ENCODE peak calls at places on chromosomes 13 and 19, in six cellular contexts. Q, E, D, N, W and V are unnamed samples.

GRCh38 chr19:35788205-35788960 is 13.0 kb downstream of the ARHGAP33 start:
- DNase-seq in Q (no peak), E (no peak), D (no peak), N (no peak), W (no peak), V (no peak)

GRCh38 chr13:52127783-52128702 is 830 bp downstream of the NEK5 start:
- DNase-seq in Q (peak), E (peak), D (peak), N (peak), W (peak), V (peak)

GRCh38 chr13:40613192-40613818 is 53.1 kb downstream of the FOXO1 start:
- DNase-seq in Q (no peak), E (no peak), D (no peak), N (no peak), W (no peak), V (no peak)

GRCh38 chr19:1250374-1251232 is 2.2 kb downstream of the MIDN start:
- DNase-seq in Q (peak), E (peak), D (no peak), N (peak), W (peak), V (no peak)

GRCh38 chr19:10325732-10326131 is 7.6 kb downstream of the RAVER1 start:
- DNase-seq in Q (no peak), E (no peak), D (no peak), N (no peak), W (no peak), V (no peak)

GRCh38 chr13:95641961-95642621 is 2.4 kb downstream of the DZIP1 start:
- DNase-seq in Q (peak), E (peak), D (peak), N (peak), W (peak), V (no peak)

GRCh38 chr19:28424662-28425430 is 788.1 kb downstream of the UQCRFS1 start:
- DNase-seq in Q (no peak), E (no peak), D (no peak), N (no peak), W (peak), V (no peak)

GRCh38 chr19:49116544-49116943 is 2.4 kb downstream of the LIN7B start:
- DNase-seq in Q (no peak), E (no peak), D (no peak), N (no peak), W (no peak), V (no peak)

GRCh38 chr13:25468330-25469178 is 96.8 kb downstream of the ATP8A2 start:
- DNase-seq in Q (peak), E (no peak), D (peak), N (no peak), W (peak), V (peak)

GRCh38 chr13:74289861-74290260 is 155.7 kb upstream of the KLF12 start:
- DNase-seq in Q (no peak), E (no peak), D (no peak), N (no peak), W (no peak), V (no peak)

GRCh38 chr19:41939861-41940442 is 11.7 kb upstream of the ERFL start:
- DNase-seq in Q (no peak), E (no peak), D (no peak), N (no peak), W (peak), V (peak)

GRCh38 chr19:48958006-48958405 is 3.3 kb downstream of the BAX start:
- DNase-seq in Q (no peak), E (no peak), D (no peak), N (no peak), W (no peak), V (no peak)

GRCh38 chr13:105502193-105502592 is 1033.3 kb downstream of the EFNB2 start:
- DNase-seq in Q (peak), E (no peak), D (no peak), N (no peak), W (peak), V (no peak)

GRCh38 chr13:42396901-42397670 is 125.1 kb downstream of the AKAP11 start:
- DNase-seq in Q (no peak), E (no peak), D (no peak), N (no peak), W (no peak), V (no peak)

GRCh38 chr13:69565334-69565733 is 542.3 kb upstream of the ATXN8OS start:
- DNase-seq in Q (no peak), E (peak), D (peak), N (no peak), W (peak), V (no peak)

GRCh38 chr19:41218615-41219507 is at the start of gene AXL:
- DNase-seq in Q (peak), E (peak), D (peak), N (peak), W (peak), V (peak)

GRCh38 chr19:4061178-4061682 is 5.5 kb downstream of the ZBTB7A start:
- DNase-seq in Q (no peak), E (no peak), D (peak), N (no peak), W (no peak), V (no peak)

GRCh38 chr13:29948791-29949190 is 98.4 kb upstream of the UBL3 start:
- DNase-seq in Q (no peak), E (no peak), D (no peak), N (no peak), W (no peak), V (no peak)

GRCh38 chr19:34808566-34808965 is 35.6 kb upstream of the ZNF599 start:
- DNase-seq in Q (no peak), E (peak), D (no peak), N (peak), W (peak), V (no peak)

GRCh38 chr19:10662384-10663251 is 8.5 kb downstream of the ILF3 start:
- DNase-seq in Q (no peak), E (no peak), D (no peak), N (peak), W (no peak), V (no peak)

DNA sequence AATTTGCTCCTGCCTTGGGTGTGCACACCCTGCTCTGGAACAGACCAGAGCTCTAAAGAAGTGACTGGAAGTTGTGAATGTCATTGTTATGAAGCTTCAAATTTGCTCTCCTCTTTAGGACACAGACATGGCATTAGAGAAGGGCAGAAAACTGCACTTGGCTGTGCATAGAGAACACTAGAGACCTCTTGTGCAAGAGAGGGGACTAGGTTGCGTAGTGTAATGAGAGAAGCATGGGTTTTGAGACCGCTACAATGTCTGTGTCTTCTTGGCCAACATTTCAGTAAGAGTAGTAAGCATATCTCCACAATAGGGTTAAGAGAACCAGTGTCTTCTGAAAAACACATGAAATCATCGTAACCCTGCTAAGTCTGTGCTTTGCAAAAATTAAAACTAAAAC is 423.3 kb downstream of the SPRY2 start:
- DNase-seq in Q (no peak), E (no peak), D (no peak), N (no peak), W (no peak), V (no peak)
- H3K23ac ChIP-seq in Q (no peak), E (no peak), D (no peak), N (peak), W (no peak), V (no peak)

GRCh38 chr19:44059229-44059628 is 7.4 kb downstream of the ZNF223 start:
- DNase-seq in Q (no peak), E (no peak), D (no peak), N (no peak), W (no peak), V (no peak)

GRCh38 chr19:44055870-44056269 is 4.0 kb downstream of the ZNF223 start:
- DNase-seq in Q (no peak), E (no peak), D (peak), N (no peak), W (no peak), V (no peak)

GRCh38 chr19:44066305-44066704 is 5.7 kb upstream of the ZNF284 start:
- DNase-seq in Q (no peak), E (no peak), D (no peak), N (no peak), W (no peak), V (no peak)

GRCh38 chr19:44061038-44061437 is 9.2 kb downstream of the ZNF223 start:
- DNase-seq in Q (no peak), E (no peak), D (no peak), N (no peak), W (no peak), V (no peak)
- H3K23ac ChIP-seq in Q (no peak), E (no peak), D (no peak), N (no peak), W (no peak), V (no peak)

DNA sequence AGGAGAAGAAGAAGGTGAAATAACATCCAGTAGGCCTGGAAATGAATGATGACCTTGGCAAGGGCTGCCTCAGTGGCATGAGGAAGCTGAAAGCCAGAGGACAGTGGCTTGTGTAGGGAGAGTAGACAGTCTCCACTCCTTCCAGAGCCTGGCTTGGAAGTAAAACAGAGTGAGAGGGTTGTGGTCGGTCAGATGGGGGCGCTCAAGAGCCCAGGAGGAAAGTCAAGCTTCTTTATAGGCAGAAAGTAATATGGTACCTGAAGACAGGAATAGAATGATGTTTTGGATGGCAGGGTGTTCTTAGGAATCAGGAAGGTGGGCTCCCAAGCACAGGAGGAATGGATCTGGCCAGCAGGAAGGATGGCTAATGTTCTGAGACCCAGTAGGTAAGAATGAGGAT is 75.1 kb upstream of the TSC22D1 start:
- DNase-seq in Q (no peak), E (no peak), D (no peak), N (no peak), W (no peak), V (no peak)
- H3K23ac ChIP-seq in Q (no peak), E (no peak), D (no peak), N (no peak), W (no peak), V (no peak)

GRCh38 chr19:8461891-8462290 is 17.1 kb downstream of the HNRNPM start:
- DNase-seq in Q (no peak), E (no peak), D (no peak), N (no peak), W (no peak), V (no peak)
- H3K23ac ChIP-seq in Q (no peak), E (no peak), D (no peak), N (no peak), W (no peak), V (no peak)

GRCh38 chr13:113535381-113535781 is 44.9 kb upstream of the DCUN1D2 start:
- DNase-seq in Q (no peak), E (no peak), D (peak), N (no peak), W (no peak), V (no peak)

GRCh38 chr13:113533441-113533840 is 42.9 kb upstream of the DCUN1D2 start:
- DNase-seq in Q (no peak), E (no peak), D (no peak), N (peak), W (peak), V (no peak)

GRCh38 chr13:113534236-113534860 is 43.8 kb upstream of the DCUN1D2 start:
- DNase-seq in Q (no peak), E (no peak), D (peak), N (no peak), W (no peak), V (no peak)

GRCh38 chr13:113531041-113531873 is 40.7 kb upstream of the DCUN1D2 start:
- DNase-seq in Q (no peak), E (no peak), D (peak), N (no peak), W (no peak), V (no peak)

DNA sequence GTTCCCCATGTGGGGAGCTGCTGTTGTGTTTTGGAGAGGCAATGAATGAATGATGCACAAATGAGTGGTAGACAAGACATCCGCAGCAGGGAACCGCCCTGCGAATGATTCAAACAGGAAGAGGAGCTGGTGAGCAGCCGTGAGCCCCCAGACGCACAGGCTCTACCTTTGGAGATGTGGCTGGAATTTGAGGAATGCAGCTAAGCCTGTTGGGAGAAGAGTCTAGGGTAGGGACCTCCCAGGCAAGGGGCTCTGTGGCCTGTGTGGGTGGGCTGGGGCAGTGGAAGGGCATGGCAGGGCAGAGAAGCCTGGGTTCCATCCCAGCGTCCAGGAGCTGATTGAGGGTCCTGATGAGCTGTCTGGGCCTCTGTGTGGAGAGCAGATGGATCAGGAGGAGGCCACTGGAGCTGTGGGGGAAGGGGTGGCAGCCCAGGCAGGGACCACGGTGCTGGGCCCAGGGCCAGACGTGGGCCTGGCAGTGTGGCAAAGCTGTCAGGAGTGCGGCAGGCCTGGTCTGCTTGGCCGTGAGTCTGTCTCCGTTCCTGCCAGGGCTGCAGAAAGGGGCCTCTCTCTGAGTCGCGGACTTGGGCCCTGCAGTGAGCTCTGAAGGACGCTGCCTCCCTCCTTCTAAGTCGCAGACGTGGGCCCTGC is 41.8 kb upstream of the DCUN1D2 start:
- DNase-seq in Q (peak), E (no peak), D (peak), N (peak), W (peak), V (peak)
- H3K23ac ChIP-seq in Q (no peak), E (no peak), D (no peak), N (peak), W (no peak), V (no peak)

GRCh38 chr19:50195224-50195623 is 8.2 kb upstream of the MYH14 start:
- DNase-seq in Q (no peak), E (no peak), D (no peak), N (no peak), W (no peak), V (no peak)
- H3K23ac ChIP-seq in Q (no peak), E (no peak), D (no peak), N (no peak), W (no peak), V (no peak)

DNA sequence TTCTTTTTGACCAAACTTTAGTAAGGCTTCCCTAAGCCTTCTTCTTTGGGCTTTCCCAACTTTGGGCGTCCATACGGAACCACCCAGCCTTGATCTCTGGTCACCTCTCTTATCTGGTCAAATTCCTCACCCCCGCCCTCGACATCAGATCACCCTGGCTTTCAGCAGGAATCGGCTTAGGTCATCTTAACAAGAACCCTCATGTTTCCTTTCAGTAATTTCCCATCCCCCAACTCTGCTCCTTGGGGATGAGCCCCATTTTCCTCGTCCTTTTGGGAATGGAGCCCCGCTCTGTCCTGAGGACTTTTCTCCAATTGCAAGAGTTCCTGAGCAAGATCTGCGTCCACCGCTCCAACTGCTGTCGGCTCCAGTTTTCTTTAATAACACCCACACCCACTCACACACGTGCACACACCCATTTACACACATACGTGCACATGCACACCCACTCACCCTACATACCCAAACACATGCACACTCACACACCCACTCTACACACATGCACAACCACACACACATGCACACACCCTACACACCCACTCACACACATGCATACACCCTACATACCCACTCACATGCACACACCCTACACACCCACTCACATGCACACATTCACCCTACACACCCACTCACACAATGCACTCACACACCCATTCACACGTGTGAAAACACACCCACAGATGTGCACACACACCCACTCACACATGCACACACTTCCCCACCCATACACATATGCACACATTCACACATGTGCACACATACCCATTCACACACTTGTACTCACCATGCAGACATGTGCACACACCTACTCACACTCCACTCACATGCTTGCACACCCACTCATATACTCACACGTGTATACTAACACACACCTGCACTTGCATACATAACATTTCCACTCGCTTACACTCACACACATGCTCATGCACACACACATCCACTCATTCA is 87.0 kb upstream of the TM9SF2 start:
- DNase-seq in Q (no peak), E (no peak), D (no peak), N (no peak), W (peak), V (no peak)
- H3K23ac ChIP-seq in Q (peak), E (no peak), D (no peak), N (no peak), W (peak), V (no peak)